ENCODE peak calls at places on chromosomes 2 and 18, in nine cellular contexts. Y, X, O, M, I, K, R, W and Z are unnamed samples.

GRCh38 chr2:36659872-36660312 is 36.6 kb upstream of the VIT start:
- DNase-seq in Y (no peak), W (peak), I (no peak), X (no peak), R (no peak), M (no peak), K (peak), O (no peak), Z (no peak)

GRCh38 chr2:1746174-1747064 is 2.1 kb upstream of the PXDN start:
- DNase-seq in O (no peak), X (no peak), Y (no peak), W (no peak), I (no peak), K (no peak), R (no peak), M (no peak), Z (no peak)

GRCh38 chr2:218260742-218261423 is at the start of gene GPBAR1:
- DNase-seq in X (no peak), M (no peak), O (no peak), I (peak), Y (peak), W (no peak), K (no peak), R (peak), Z (no peak)

GRCh38 chr2:46073540-46074018 is 223.6 kb upstream of the EPAS1 start:
- DNase-seq in O (no peak), M (no peak), W (peak), K (no peak), Y (peak), I (no peak), X (no peak), R (no peak), Z (no peak)

GRCh38 chr2:15986068-15986560 is 45.8 kb downstream of the MYCN start:
- DNase-seq in M (no peak), O (no peak), X (no peak), K (no peak), Y (no peak), W (no peak), I (peak), R (no peak), Z (no peak)

GRCh38 chr2:221166283-221166682 is 405.8 kb downstream of the EPHA4 start:
- DNase-seq in M (peak), K (no peak), R (no peak), O (no peak), W (no peak), I (no peak), X (no peak), Y (no peak), Z (no peak)

GRCh38 chr2:11406492-11407381 is 59.2 kb downstream of the E2F6 start:
- DNase-seq in X (no peak), K (no peak), R (no peak), I (no peak), M (no peak), W (peak), Y (peak), O (no peak), Z (no peak)

GRCh38 chr2:10547011-10547410 is 98.9 kb upstream of the ODC1 start:
- DNase-seq in K (no peak), M (no peak), Y (peak), I (no peak), R (no peak), O (no peak), W (peak), X (no peak), Z (no peak)

GRCh38 chr2:19176977-19177376 is 181.4 kb downstream of the OSR1 start:
- DNase-seq in W (peak), I (no peak), O (no peak), X (no peak), K (no peak), R (no peak), M (no peak), Y (no peak), Z (no peak)

GRCh38 chr2:109376796-109377495 is 236.8 kb downstream of the SEPTIN10 start:
- DNase-seq in I (no peak), R (no peak), W (no peak), X (no peak), M (no peak), Y (no peak), K (no peak), O (no peak), Z (no peak)

GRCh38 chr2:8754056-8754790 is 72.4 kb downstream of the ID2 start:
- DNase-seq in O (no peak), I (no peak), X (no peak), M (no peak), Y (no peak), K (no peak), W (peak), R (no peak), Z (no peak)

GRCh38 chr2:107681946-107682345 is 144.7 kb upstream of the RGPD4 start:
- DNase-seq in Y (peak), X (no peak), O (no peak), I (no peak), R (no peak), W (no peak), M (no peak), K (no peak), Z (no peak)

GRCh38 chr18:48442761-48443160 is 33.6 kb upstream of the ZBTB7C start:
- DNase-seq in W (peak), K (no peak), X (no peak), I (no peak), Y (no peak), R (no peak), O (no peak), M (no peak), Z (no peak)

GRCh38 chr2:20153131-20153851 is 71.6 kb downstream of the SDC1 start:
- DNase-seq in X (no peak), O (no peak), W (no peak), I (no peak), K (no peak), R (no peak), M (no peak), Y (no peak), Z (no peak)

GRCh38 chr2:120703330-120703994 is 32.2 kb upstream of the GLI2 start:
- DNase-seq in I (no peak), M (no peak), R (no peak), W (peak), Y (no peak), K (no peak), X (no peak), O (no peak), Z (no peak)

GRCh38 chr18:49231541-49231940 is 228.9 kb downstream of the DYM start:
- DNase-seq in K (no peak), W (no peak), X (no peak), M (no peak), I (no peak), R (no peak), O (no peak), Y (no peak), Z (no peak)

GRCh38 chr2:240467659-240468299 is 32.3 kb downstream of the GPC1 start:
- DNase-seq in I (peak), Y (no peak), R (no peak), O (no peak), W (no peak), K (no peak), X (no peak), M (no peak), Z (no peak)

GRCh38 chr2:27954261-27954673 is 63.7 kb downstream of the BABAM2 start:
- DNase-seq in Y (no peak), K (no peak), M (no peak), W (peak), R (no peak), I (no peak), O (no peak), X (no peak), Z (no peak)

GRCh38 chr2:48728827-48729226 is 26.7 kb downstream of the LHCGR start:
- DNase-seq in O (no peak), W (no peak), M (no peak), K (no peak), Y (no peak), R (no peak), I (no peak), X (no peak), Z (no peak)

GRCh38 chr2:181465686-181466375 is 8.6 kb downstream of the ITGA4 start:
- DNase-seq in W (peak), M (no peak), O (no peak), Y (peak), I (no peak), K (no peak), X (no peak), R (no peak), Z (no peak)

GRCh38 chr2:202488671-202489070 is 112.5 kb downstream of the BMPR2 start:
- DNase-seq in X (no peak), M (no peak), O (no peak), I (no peak), Y (no peak), R (no peak), W (no peak), K (no peak), Z (no peak)

GRCh38 chr18:24930974-24931373 is 421.0 kb downstream of the ZNF521 start:
- DNase-seq in I (no peak), R (no peak), O (no peak), X (no peak), W (no peak), M (no peak), Y (peak), K (no peak), Z (no peak)